ENCODE peak calls at places on chromosomes 3 and 15, in seven cellular contexts. D, P, W, R, V, S and E are unnamed samples.

GRCh38 chr3:43011638-43012037 is 32.5 kb downstream of the GASK1A start:
- DNase-seq in V (no peak), W (no peak), P (no peak), D (no peak), R (no peak), S (no peak), E (no peak)

GRCh38 chr3:189490749-189491148 is 140.4 kb upstream of the TP63 start:
- DNase-seq in P (no peak), D (no peak), R (no peak), V (no peak), W (no peak), S (no peak), E (no peak)

GRCh38 chr3:183188895-183189462 is 26.4 kb upstream of the LAMP3 start:
- DNase-seq in D (peak; percentile 33), R (no peak), V (peak; percentile 54), P (no peak), W (peak; percentile 52), S (no peak), E (peak; percentile 45)

GRCh38 chr15:68693071-68693470 is 114.3 kb downstream of the CORO2B start:
- DNase-seq in R (peak; percentile 39), D (no peak), S (no peak), V (no peak), P (no peak), W (no peak), E (peak; percentile 80)

GRCh38 chr3:192273611-192274010 is 453.7 kb downstream of the FGF12 start:
- DNase-seq in D (no peak), R (no peak), V (peak; percentile 80), W (no peak), P (peak; percentile 85), S (no peak), E (no peak)

GRCh38 chr3:45443459-45443858 is 55.1 kb downstream of the LARS2 start:
- DNase-seq in D (no peak), S (no peak), R (no peak), P (no peak), W (no peak), V (no peak), E (no peak)

GRCh38 chr3:53763353-53763752 is 82.9 kb downstream of the CHDH start:
- DNase-seq in P (no peak), D (no peak), W (no peak), S (no peak), V (no peak), R (no peak), E (no peak)

GRCh38 chr3:174376346-174376745 is 482.8 kb upstream of the NAALADL2 start:
- DNase-seq in W (no peak), P (no peak), R (no peak), V (no peak), D (no peak), S (no peak), E (no peak)

GRCh38 chr3:53198256-53198977 is 37.4 kb downstream of the PRKCD start:
- DNase-seq in V (peak; percentile 45), S (no peak), R (peak; percentile 17), D (no peak), P (no peak), W (no peak), E (no peak)

GRCh38 chr15:26889298-26889898 is 22.5 kb downstream of the GABRA5 start:
- DNase-seq in D (no peak), W (no peak), R (peak; percentile 57), V (peak; percentile 54), P (no peak), S (no peak), E (peak; percentile 60)

GRCh38 chr3:122587572-122587971 is 10.1 kb downstream of the PARP15 start:
- DNase-seq in R (no peak), V (no peak), W (no peak), P (no peak), S (no peak), D (no peak), E (no peak)

GRCh38 chr3:2303567-2303966 is 204.9 kb downstream of the CNTN4 start:
- DNase-seq in P (no peak), R (no peak), S (no peak), W (no peak), V (peak; percentile 18), D (no peak), E (peak; percentile 45)

GRCh38 chr3:75981401-75981800 is 196.1 kb upstream of the ZNF717 start:
- DNase-seq in V (no peak), R (no peak), D (no peak), P (no peak), S (no peak), W (no peak), E (no peak)

GRCh38 chr3:27943106-27943505 is 221.0 kb upstream of the EOMES start:
- DNase-seq in R (no peak), V (no peak), P (no peak), S (no peak), W (no peak), D (no peak), E (peak; percentile 33)

GRCh38 chr15:98738689-98739411 is 90.5 kb downstream of the IGF1R start:
- DNase-seq in V (no peak), P (no peak), W (no peak), D (no peak), S (no peak), R (no peak), E (no peak)

GRCh38 chr15:69818529-69818928 is 279.2 kb downstream of the TLE3 start:
- DNase-seq in V (no peak), P (no peak), D (no peak), R (no peak), S (no peak), W (no peak), E (no peak)

GRCh38 chr3:79383402-79384012 is 384.3 kb downstream of the ROBO1 start:
- DNase-seq in V (no peak), S (no peak), R (no peak), P (no peak), D (no peak), W (no peak), E (peak; percentile 31)

DNA sequence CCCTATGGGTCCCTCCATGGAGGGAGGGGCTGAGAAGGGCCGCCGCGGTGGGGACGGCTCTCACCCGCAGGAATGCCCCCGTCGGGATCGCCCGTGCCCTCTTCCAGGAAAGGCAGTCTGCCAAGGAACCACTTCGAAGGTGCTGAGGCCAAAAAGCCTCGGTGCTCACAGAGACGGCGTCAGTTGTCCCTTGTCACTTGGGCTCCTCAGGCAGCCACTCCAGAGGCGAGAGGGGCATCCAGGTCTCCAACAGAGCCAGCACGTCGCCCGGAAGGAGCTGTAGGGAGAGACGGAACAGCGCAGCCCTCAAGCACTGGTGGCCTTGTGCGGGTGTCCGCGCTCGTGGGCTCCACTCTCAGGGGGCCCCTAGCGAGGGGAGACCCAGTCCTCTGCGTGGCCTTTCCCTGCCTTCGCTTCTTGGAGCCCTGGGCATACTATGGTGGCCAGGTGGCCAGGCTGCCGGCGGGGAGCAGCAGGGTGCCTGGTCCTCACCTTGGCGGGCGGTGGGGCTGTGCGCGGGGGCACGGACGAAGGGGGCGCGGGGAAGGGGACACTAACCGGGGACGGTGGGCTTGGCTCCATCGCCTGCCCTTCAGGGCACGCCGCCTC is 994 bp downstream of the MESP1 start:
- DNase-seq in W (peak; percentile 34), S (no peak), P (no peak), V (peak; percentile 77), R (no peak), D (peak; percentile 42), E (peak; percentile 17)
- H3K27ac ChIP-seq in W (peak overlapping the region; percentile 79), S (peak overlapping the region; percentile 49), P (peak overlapping the region; percentile 99), V (peak overlapping the region; percentile 53), R (no peak overlapping the region), D (no peak overlapping the region), E (peak overlapping the region; percentile 76)

GRCh38 chr3:29527251-29527650 is 246.4 kb downstream of the RBMS3 start:
- DNase-seq in D (no peak), S (no peak), W (no peak), V (no peak), P (no peak), R (peak; percentile 32), E (no peak)

GRCh38 chr3:29533992-29534391 is 253.1 kb downstream of the RBMS3 start:
- DNase-seq in R (no peak), P (no peak), D (no peak), S (no peak), V (no peak), W (no peak), E (no peak)

GRCh38 chr3:29536016-29536736 is 255.3 kb downstream of the RBMS3 start:
- DNase-seq in D (no peak), W (no peak), P (no peak), V (no peak), R (no peak), S (no peak), E (no peak)

GRCh38 chr3:29531611-29532150 is 250.8 kb downstream of the RBMS3 start:
- DNase-seq in P (no peak), V (no peak), S (no peak), R (no peak), D (no peak), W (no peak), E (no peak)

GRCh38 chr3:29532473-29532872 is 251.6 kb downstream of the RBMS3 start:
- DNase-seq in P (no peak), R (no peak), W (no peak), D (no peak), V (no peak), S (no peak), E (no peak)
- TF ChIP-seq CTCF in P (no peak), R (no peak), W (no peak), D (no peak), V (peak; percentile 21), S (no peak), E (no peak)

GRCh38 chr3:150761831-150762661 is 923 bp downstream of the SIAH2 start:
- DNase-seq in D (peak; percentile 68), R (peak; percentile 53), V (peak; percentile 61), S (peak; percentile 66), W (peak; percentile 77), P (peak; percentile 55), E (peak; percentile 70)

GRCh38 chr3:150760431-150761200 is 2.4 kb downstream of the SIAH2 start:
- DNase-seq in D (no peak), R (no peak), P (no peak), S (no peak), W (no peak), V (no peak), E (no peak)

GRCh38 chr3:150757768-150758167 is 5.2 kb downstream of the SIAH2 start:
- DNase-seq in W (no peak), R (no peak), V (no peak), S (no peak), D (no peak), P (no peak), E (no peak)

GRCh38 chr3:150759319-150759718 is 3.6 kb downstream of the SIAH2 start:
- DNase-seq in V (no peak), R (no peak), S (no peak), W (no peak), D (no peak), P (peak; percentile 37), E (no peak)

GRCh38 chr3:150759947-150760346 is 3.0 kb downstream of the SIAH2 start:
- DNase-seq in W (no peak), P (no peak), D (no peak), R (no peak), S (no peak), V (no peak), E (no peak)
- H3K9me3 ChIP-seq in W (no peaks in the 10 kb centered on the region), P (no peaks in the 10 kb centered on the region), D (no peaks in the 10 kb centered on the region), R (no peaks in the 10 kb centered on the region), S (no peaks in the 10 kb centered on the region), V (no peaks in the 10 kb centered on the region), E (no peaks in the 10 kb centered on the region)

GRCh38 chr3:172688588-172688987 is 22.3 kb downstream of the NCEH1 start:
- DNase-seq in S (no peak), P (peak; percentile 46), D (no peak), V (no peak), R (no peak), W (no peak), E (no peak)
- H3K27ac ChIP-seq in S (peak overlapping the region; percentile 29), P (peak overlapping the region; percentile 20), D (no peak overlapping the region), V (no peak overlapping the region), R (no peak overlapping the region), W (no peak overlapping the region), E (no peak overlapping the region)